ENCODE peak calls at places on chromosomes 13 and 19, in five cellular contexts. V, W, U, C and L are unnamed samples.

GRCh38 chr19:22619371-22619770 is 14.8 kb upstream of the ZNF492 start:
- DNase-seq in V (no peak), W (no peak), U (no peak), C (peak; percentile 42), L (no peak)

GRCh38 chr13:95745752-95746151 is 68.8 kb downstream of the DNAJC3 start:
- DNase-seq in V (no peak), W (no peak), U (no peak), C (no peak), L (no peak)

GRCh38 chr19:5038631-5039271 is 69.8 kb downstream of the KDM4B start:
- DNase-seq in V (peak; percentile 56), W (no peak), U (no peak), C (no peak), L (no peak)

GRCh38 chr19:16199275-16199932 is 1.7 kb downstream of the AP1M1 start:
- DNase-seq in V (no peak), W (no peak), U (no peak), C (no peak), L (no peak)

GRCh38 chr19:377801-378581 is 31.0 kb downstream of the C2CD4C start:
- DNase-seq in V (no peak), W (no peak), U (no peak), C (no peak), L (no peak)

GRCh38 chr13:30997697-30998547 is 65.5 kb downstream of the TEX26 start:
- DNase-seq in V (no peak), W (no peak), U (no peak), C (peak; percentile 31), L (no peak)

GRCh38 chr13:43629691-43630480 is 156.9 kb downstream of the ENOX1 start:
- DNase-seq in V (no peak), W (no peak), U (no peak), C (no peak), L (no peak)

GRCh38 chr13:95447766-95448165 is 104.8 kb upstream of the CLDN10 start:
- DNase-seq in V (no peak), W (no peak), U (no peak), C (no peak), L (no peak)

GRCh38 chr19:7748756-7749155 is 1.4 kb upstream of the CD209 start:
- DNase-seq in V (peak; percentile 82), W (peak; percentile 90), U (no peak), C (no peak), L (no peak)

GRCh38 chr19:30799854-30800755 is 427.9 kb downstream of the ZNF536 start:
- DNase-seq in V (no peak), W (peak; percentile 48), U (no peak), C (peak; percentile 34), L (no peak)

GRCh38 chr19:9054768-9055167 is 32.1 kb upstream of the OR1M1 start:
- DNase-seq in V (peak; percentile 95), W (no peak), U (no peak), C (no peak), L (no peak)

GRCh38 chr19:1856698-1857603 is 6.4 kb downstream of the KLF16 start:
- DNase-seq in V (peak; percentile 44), W (no peak), U (no peak), C (peak; percentile 89), L (peak; percentile 56)

GRCh38 chr13:108551674-108552073 is 77.7 kb upstream of the MYO16 start:
- DNase-seq in V (no peak), W (no peak), U (no peak), C (no peak), L (no peak)

GRCh38 chr13:53191091-53191490 is 162.5 kb downstream of the OLFM4 start:
- DNase-seq in V (peak; percentile 51), W (no peak), U (no peak), C (no peak), L (no peak)

GRCh38 chr13:30985637-30986205 is 53.3 kb downstream of the TEX26 start:
- DNase-seq in V (peak; percentile 43), W (no peak), U (no peak), C (no peak), L (no peak)

GRCh38 chr19:10768369-10768768 is 50.5 kb downstream of the DNM2 start:
- DNase-seq in V (no peak), W (no peak), U (no peak), C (no peak), L (no peak)
- H3K4me1 ChIP-seq in V (peaks cover 9% of the 10 kb centered on the region), W (no peaks in the 10 kb centered on the region), U (peaks cover 14% of the 10 kb centered on the region), C (peaks cover 73% of the 10 kb centered on the region), L (peaks cover 43% of the 10 kb centered on the region)

GRCh38 chr13:80469841-80470378 is 129.0 kb upstream of the SPRY2 start:
- DNase-seq in V (peak; percentile 72), W (no peak), U (no peak), C (peak; percentile 73), L (peak; percentile 89)
- H3K27ac ChIP-seq in V (peak overlapping the region; percentile 51), W (no peak overlapping the region), U (no peak overlapping the region), C (peak overlapping the region; percentile 76), L (peak overlapping the region; percentile 79)

GRCh38 chr19:58038688-58039204 is 4.9 kb downstream of the ZSCAN1 start:
- DNase-seq in V (no peak), W (no peak), U (no peak), C (no peak), L (no peak)
- H3K4me3 ChIP-seq in V (no peak overlapping the region), W (no peak overlapping the region), U (no peak overlapping the region), C (no peak overlapping the region), L (no peak overlapping the region)

GRCh38 chr13:99376132-99376531 is 68.9 kb upstream of the GPR183 start:
- DNase-seq in V (no peak), W (no peak), U (no peak), C (no peak), L (peak; percentile 39)

GRCh38 chr13:99374169-99374991 is 67.2 kb upstream of the GPR183 start:
- DNase-seq in V (no peak), W (no peak), U (no peak), C (no peak), L (no peak)

GRCh38 chr13:99375806-99376080 is 68.5 kb upstream of the GPR183 start:
- DNase-seq in V (no peak), W (no peak), U (no peak), C (no peak), L (no peak)

GRCh38 chr13:99376924-99377323 is 69.7 kb upstream of the GPR183 start:
- DNase-seq in V (no peak), W (no peak), U (no peak), C (no peak), L (no peak)

GRCh38 chr13:99374994-99375805 is 68.0 kb upstream of the GPR183 start:
- DNase-seq in V (no peak), W (no peak), U (no peak), C (no peak), L (peak; percentile 26)
- H3K4me1 ChIP-seq in V (no peaks in the 10 kb centered on the region), W (peaks cover 4% of the 10 kb centered on the region), U (peaks cover 75% of the 10 kb centered on the region), C (peaks cover 10% of the 10 kb centered on the region), L (no peaks in the 10 kb centered on the region)

GRCh38 chr13:113545931-113546516 is 38.5 kb upstream of the TFDP1 start:
- DNase-seq in V (no peak), W (no peak), U (no peak), C (no peak), L (no peak)
- H3K27ac ChIP-seq in V (no peak overlapping the region), W (no peak overlapping the region), U (no peak overlapping the region), C (peak overlapping the region; percentile 49), L (peak overlapping the region; percentile 45)

GRCh38 chr19:40596608-40597328 is 4.4 kb upstream of the LTBP4 start:
- DNase-seq in V (peak; percentile 59), W (no peak), U (no peak), C (peak; percentile 52), L (no peak)
- H3K4me3 ChIP-seq in V (peak overlapping the region; percentile 68), W (peak overlapping the region; percentile 44), U (no peak overlapping the region), C (peak overlapping the region; percentile 27), L (peak overlapping the region; percentile 33)

DNA sequence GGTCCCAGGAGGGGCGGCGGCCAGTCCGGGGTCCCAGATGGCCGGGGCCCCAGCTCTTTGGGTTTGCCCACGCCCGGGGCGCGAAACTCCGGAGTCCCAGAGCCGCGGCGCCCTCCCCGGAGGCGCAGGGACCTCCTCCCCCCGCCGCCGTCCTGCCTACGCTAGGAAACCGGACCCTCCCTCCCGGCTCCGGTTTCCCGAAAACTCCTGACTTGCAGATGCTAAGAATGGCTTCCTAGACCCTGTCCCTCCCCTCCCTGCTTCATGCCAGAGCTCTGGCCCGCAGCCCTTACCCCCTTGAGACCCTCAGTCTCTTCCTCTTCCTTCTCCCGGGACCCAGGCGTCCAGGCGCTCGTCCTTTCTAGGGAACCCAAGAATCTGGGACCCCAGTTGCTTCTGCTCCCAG is 468 bp upstream of the MYBPC2 start:
- DNase-seq in V (no peak), W (no peak), U (no peak), C (no peak), L (no peak)
- H3K4me1 ChIP-seq in V (no peaks in the 10 kb centered on the region), W (no peaks in the 10 kb centered on the region), U (peaks cover 9% of the 10 kb centered on the region), C (peaks cover 23% of the 10 kb centered on the region), L (peaks cover 22% of the 10 kb centered on the region)